ENCODE peak calls at places on chromosomes 2 and 18, in ten cellular contexts. K, X, H, U, S, R, P, V, Z and O are unnamed samples.

GRCh38 chr18:13280066-13280795 is 61.7 kb downstream of the LDLRAD4 start:
- DNase-seq in X (no peak), H (peak), K (no peak), U (no peak), S (no peak), V (no peak), R (no peak), Z (no peak), P (no peak), O (no peak)

GRCh38 chr2:52821631-52822030 is 946.0 kb upstream of the CHAC2 start:
- DNase-seq in R (no peak), Z (no peak), K (no peak), S (no peak), V (no peak), X (no peak), H (no peak), P (no peak), U (no peak), O (no peak)

GRCh38 chr2:182767578-182767977 is 51.5 kb downstream of the DNAJC10 start:
- DNase-seq in U (no peak), K (no peak), S (no peak), X (no peak), P (no peak), Z (no peak), R (no peak), H (peak), V (no peak), O (no peak)

GRCh38 chr2:165793779-165794519 is at the start of gene GALNT3:
- DNase-seq in K (peak), P (no peak), V (no peak), H (no peak), U (peak), X (peak), S (peak), Z (no peak), R (peak), O (peak)

GRCh38 chr2:96811916-96812315 is 4.2 kb upstream of the CNNM3 start:
- DNase-seq in U (no peak), V (no peak), H (no peak), X (peak), K (no peak), R (no peak), Z (no peak), P (no peak), S (no peak), O (no peak)

GRCh38 chr2:192298664-192299063 is 103.9 kb upstream of the TMEFF2 start:
- DNase-seq in K (no peak), H (peak), P (no peak), U (no peak), V (no peak), S (no peak), Z (no peak), X (no peak), R (no peak), O (no peak)

GRCh38 chr2:197322729-197323720 is 12.4 kb upstream of the ANKRD44 start:
- DNase-seq in X (no peak), Z (no peak), R (no peak), K (no peak), U (no peak), P (no peak), H (no peak), V (no peak), S (peak), O (no peak)

GRCh38 chr18:46721331-46721730 is 35.5 kb downstream of the ST8SIA5 start:
- DNase-seq in R (no peak), P (no peak), S (no peak), X (no peak), U (no peak), V (no peak), K (no peak), H (no peak), Z (no peak), O (no peak)

GRCh38 chr2:230134496-230135073 is 65.9 kb upstream of the SLC16A14 start:
- DNase-seq in R (no peak), X (peak), P (no peak), V (no peak), S (no peak), H (peak), Z (peak), K (no peak), U (no peak), O (no peak)

GRCh38 chr2:132407767-132408166 is 8.8 kb upstream of the GPR39 start:
- DNase-seq in R (no peak), P (no peak), Z (no peak), X (no peak), V (no peak), S (no peak), K (no peak), H (no peak), U (no peak), O (no peak)

GRCh38 chr2:240922234-240922981 is 16.3 kb downstream of the CROCC2 start:
- DNase-seq in X (no peak), Z (no peak), S (no peak), V (no peak), H (no peak), P (no peak), K (peak), R (no peak), U (no peak), O (no peak)

GRCh38 chr18:33424266-33424946 is 16.1 kb downstream of the CCDC178 start:
- DNase-seq in R (no peak), K (no peak), H (no peak), U (no peak), X (no peak), Z (no peak), V (no peak), S (no peak), P (no peak), O (no peak)

GRCh38 chr2:138237657-138238384 is 263.7 kb upstream of the SPOPL start:
- DNase-seq in S (no peak), P (no peak), X (no peak), H (peak), K (peak), V (no peak), U (no peak), R (no peak), Z (no peak), O (no peak)